ENCODE peak calls at places on chromosomes 6 and 20, in six cellular contexts. One of them, this sample, is unnamed.

GRCh38 chr6:26064619-26065257 is 22.5 kb upstream of the HFE start:
- DNase-seq in heart left ventricle: no peak
- DNase-seq in thoracic aorta: no peak
- DNase-seq in stomach: no peak
- DNase-seq in ovary: no peak
- DNase-seq in A549: peak
- DNase-seq in this sample: no peak

GRCh38 chr6:7639427-7639826 is 49.4 kb downstream of the SNRNP48 start:
- DNase-seq in heart left ventricle: no peak
- DNase-seq in thoracic aorta: no peak
- DNase-seq in stomach: no peak
- DNase-seq in ovary: no peak
- DNase-seq in A549: no peak
- DNase-seq in this sample: no peak

GRCh38 chr6:3001773-3002293 is 2.1 kb downstream of the NQO2 start:
- DNase-seq in heart left ventricle: no peak
- DNase-seq in thoracic aorta: no peak
- DNase-seq in stomach: no peak
- DNase-seq in ovary: no peak
- DNase-seq in A549: peak
- DNase-seq in this sample: no peak

GRCh38 chr20:8782804-8783203 is 286.1 kb upstream of the PLCB4 start:
- DNase-seq in heart left ventricle: no peak
- DNase-seq in thoracic aorta: no peak
- DNase-seq in stomach: no peak
- DNase-seq in ovary: no peak
- DNase-seq in A549: no peak
- DNase-seq in this sample: no peak

GRCh38 chr6:108541843-108542795 is 18.6 kb upstream of the FOXO3 start:
- DNase-seq in heart left ventricle: peak
- DNase-seq in thoracic aorta: no peak
- DNase-seq in stomach: peak
- DNase-seq in ovary: peak
- DNase-seq in A549: peak
- DNase-seq in this sample: peak

GRCh38 chr20:46954490-46955038 is 59.9 kb downstream of the EYA2 start:
- DNase-seq in heart left ventricle: no peak
- DNase-seq in thoracic aorta: no peak
- DNase-seq in stomach: no peak
- DNase-seq in ovary: no peak
- DNase-seq in A549: peak
- DNase-seq in this sample: no peak

GRCh38 chr20:37944456-37944981 is 41.6 kb downstream of the VSTM2L start:
- DNase-seq in heart left ventricle: no peak
- DNase-seq in thoracic aorta: no peak
- DNase-seq in stomach: peak
- DNase-seq in ovary: no peak
- DNase-seq in A549: no peak
- DNase-seq in this sample: no peak

GRCh38 chr6:52503853-52504777 is 72.7 kb downstream of the TRAM2 start:
- DNase-seq in heart left ventricle: peak
- DNase-seq in thoracic aorta: peak
- DNase-seq in stomach: peak
- DNase-seq in ovary: peak
- DNase-seq in A549: peak
- DNase-seq in this sample: peak

GRCh38 chr6:116012966-116013365 is 47.7 kb downstream of the FRK start:
- DNase-seq in heart left ventricle: no peak
- DNase-seq in thoracic aorta: no peak
- DNase-seq in stomach: no peak
- DNase-seq in ovary: no peak
- DNase-seq in A549: no peak
- DNase-seq in this sample: no peak

GRCh38 chr6:44237813-44238433 is 9.0 kb upstream of the HSP90AB1 start:
- DNase-seq in heart left ventricle: peak
- DNase-seq in thoracic aorta: peak
- DNase-seq in stomach: peak
- DNase-seq in ovary: peak
- DNase-seq in A549: peak
- DNase-seq in this sample: peak

GRCh38 chr6:7235712-7236311 is 77.2 kb downstream of the SSR1 start:
- DNase-seq in heart left ventricle: no peak
- DNase-seq in thoracic aorta: no peak
- DNase-seq in stomach: peak
- DNase-seq in ovary: no peak
- DNase-seq in A549: no peak
- DNase-seq in this sample: no peak

GRCh38 chr20:9145142-9145541 is 76.3 kb downstream of the PLCB4 start:
- DNase-seq in heart left ventricle: no peak
- DNase-seq in thoracic aorta: no peak
- DNase-seq in stomach: no peak
- DNase-seq in ovary: no peak
- DNase-seq in A549: no peak
- DNase-seq in this sample: no peak

GRCh38 chr6:11868392-11868791 is 89.8 kb upstream of the ADTRP start:
- DNase-seq in heart left ventricle: no peak
- DNase-seq in thoracic aorta: no peak
- DNase-seq in stomach: no peak
- DNase-seq in ovary: no peak
- DNase-seq in A549: no peak
- DNase-seq in this sample: no peak

GRCh38 chr20:45080867-45081616 is 19.9 kb downstream of the KCNS1 start:
- DNase-seq in heart left ventricle: no peak
- DNase-seq in thoracic aorta: no peak
- DNase-seq in stomach: no peak
- DNase-seq in ovary: no peak
- DNase-seq in A549: peak
- DNase-seq in this sample: no peak

GRCh38 chr20:40009542-40009941 is 679.5 kb downstream of the MAFB start:
- DNase-seq in heart left ventricle: no peak
- DNase-seq in thoracic aorta: no peak
- DNase-seq in stomach: no peak
- DNase-seq in ovary: no peak
- DNase-seq in A549: no peak
- DNase-seq in this sample: no peak

GRCh38 chr20:12966468-12967085 is 42.2 kb upstream of the SPTLC3 start:
- DNase-seq in heart left ventricle: no peak
- DNase-seq in thoracic aorta: no peak
- DNase-seq in stomach: no peak
- DNase-seq in ovary: no peak
- DNase-seq in A549: peak
- DNase-seq in this sample: no peak

GRCh38 chr6:4059115-4059777 is 19.7 kb downstream of the FAM217A start:
- DNase-seq in heart left ventricle: no peak
- DNase-seq in thoracic aorta: no peak
- DNase-seq in stomach: no peak
- DNase-seq in ovary: no peak
- DNase-seq in A549: peak
- DNase-seq in this sample: no peak

GRCh38 chr6:154590770-154591169 is 80.3 kb upstream of the CNKSR3 start:
- DNase-seq in heart left ventricle: no peak
- DNase-seq in thoracic aorta: no peak
- DNase-seq in stomach: peak
- DNase-seq in ovary: no peak
- DNase-seq in A549: no peak
- DNase-seq in this sample: peak

GRCh38 chr6:129641344-129641743 is 68.6 kb downstream of the ARHGAP18 start:
- DNase-seq in heart left ventricle: no peak
- DNase-seq in thoracic aorta: no peak
- DNase-seq in stomach: no peak
- DNase-seq in ovary: no peak
- DNase-seq in A549: no peak
- DNase-seq in this sample: no peak

GRCh38 chr20:31869942-31870702 is at the start of the genes DUSP15 and TTLL9:
- DNase-seq in heart left ventricle: peak
- DNase-seq in thoracic aorta: no peak
- DNase-seq in stomach: peak
- DNase-seq in ovary: peak
- DNase-seq in A549: no peak
- DNase-seq in this sample: peak

GRCh38 chr6:33812669-33813068 is 8.9 kb upstream of the MLN start:
- DNase-seq in heart left ventricle: peak
- DNase-seq in thoracic aorta: no peak
- DNase-seq in stomach: peak
- DNase-seq in ovary: no peak
- DNase-seq in A549: peak
- DNase-seq in this sample: no peak

GRCh38 chr20:51382986-51383821 is 159.3 kb downstream of the NFATC2 start:
- DNase-seq in heart left ventricle: no peak
- DNase-seq in thoracic aorta: no peak
- DNase-seq in stomach: peak
- DNase-seq in ovary: no peak
- DNase-seq in A549: no peak
- DNase-seq in this sample: no peak

GRCh38 chr20:36792422-36792821 is 18.9 kb upstream of the DSN1 start:
- DNase-seq in heart left ventricle: peak
- DNase-seq in thoracic aorta: no peak
- DNase-seq in stomach: peak
- DNase-seq in ovary: no peak
- DNase-seq in A549: peak
- DNase-seq in this sample: no peak

GRCh38 chr6:81105998-81106397 is 646.5 kb downstream of the TENT5A start:
- DNase-seq in heart left ventricle: no peak
- DNase-seq in thoracic aorta: no peak
- DNase-seq in stomach: no peak
- DNase-seq in ovary: no peak
- DNase-seq in A549: no peak
- DNase-seq in this sample: no peak

GRCh38 chr6:118889163-118889562 is 4.8 kb upstream of the ASF1A start:
- DNase-seq in heart left ventricle: no peak
- DNase-seq in thoracic aorta: no peak
- DNase-seq in stomach: no peak
- DNase-seq in ovary: no peak
- DNase-seq in A549: no peak
- DNase-seq in this sample: no peak

GRCh38 chr6:150403458-150404245 is 34.8 kb downstream of the IYD start:
- DNase-seq in heart left ventricle: peak
- DNase-seq in thoracic aorta: peak
- DNase-seq in stomach: no peak
- DNase-seq in ovary: no peak
- DNase-seq in A549: peak
- DNase-seq in this sample: no peak

GRCh38 chr6:124203812-124204167 is 400.1 kb downstream of the NKAIN2 start:
- DNase-seq in heart left ventricle: no peak
- DNase-seq in thoracic aorta: no peak
- DNase-seq in stomach: no peak
- DNase-seq in ovary: no peak
- DNase-seq in A549: no peak
- DNase-seq in this sample: no peak

GRCh38 chr20:25369529-25369928 is 21.1 kb downstream of the ABHD12 start:
- DNase-seq in heart left ventricle: no peak
- DNase-seq in thoracic aorta: no peak
- DNase-seq in stomach: no peak
- DNase-seq in ovary: no peak
- DNase-seq in A549: no peak
- DNase-seq in this sample: no peak

GRCh38 chr6:125989631-125990030 is 3.3 kb downstream of the TRMT11 start:
- DNase-seq in heart left ventricle: no peak
- DNase-seq in thoracic aorta: no peak
- DNase-seq in stomach: no peak
- DNase-seq in ovary: no peak
- DNase-seq in A549: no peak
- DNase-seq in this sample: no peak

GRCh38 chr20:1326031-1326930 is 2.7 kb downstream of the SDCBP2 start:
- DNase-seq in heart left ventricle: peak
- DNase-seq in thoracic aorta: no peak
- DNase-seq in stomach: no peak
- DNase-seq in ovary: peak
- DNase-seq in A549: no peak
- DNase-seq in this sample: no peak

GRCh38 chr6:79269877-79270276 is 35.4 kb upstream of the HMGN3 start:
- DNase-seq in heart left ventricle: no peak
- DNase-seq in thoracic aorta: no peak
- DNase-seq in stomach: no peak
- DNase-seq in ovary: peak
- DNase-seq in A549: peak
- DNase-seq in this sample: no peak

GRCh38 chr20:21796059-21796458 is 90.6 kb downstream of the PAX1 start:
- DNase-seq in heart left ventricle: no peak
- DNase-seq in thoracic aorta: no peak
- DNase-seq in stomach: no peak
- DNase-seq in ovary: no peak
- DNase-seq in A549: peak
- DNase-seq in this sample: no peak
- TF ChIP-seq CTCF in heart left ventricle: no peak
- TF ChIP-seq CTCF in thoracic aorta: no peak
- TF ChIP-seq CTCF in stomach: no peak
- TF ChIP-seq CTCF in ovary: no peak
- TF ChIP-seq CTCF in A549: no peak
- TF ChIP-seq CTCF in this sample: no peak

GRCh38 chr6:36886948-36887347 is 1.2 kb downstream of the C6orf89 start:
- DNase-seq in heart left ventricle: no peak
- DNase-seq in thoracic aorta: no peak
- DNase-seq in stomach: no peak
- DNase-seq in ovary: no peak
- DNase-seq in A549: no peak
- DNase-seq in this sample: no peak
- H3K4me3 ChIP-seq in heart left ventricle: peak
- H3K4me3 ChIP-seq in thoracic aorta: peak
- H3K4me3 ChIP-seq in stomach: peak
- H3K4me3 ChIP-seq in ovary: no peak
- H3K4me3 ChIP-seq in A549: peak
- H3K4me3 ChIP-seq in this sample: no peak

DNA sequence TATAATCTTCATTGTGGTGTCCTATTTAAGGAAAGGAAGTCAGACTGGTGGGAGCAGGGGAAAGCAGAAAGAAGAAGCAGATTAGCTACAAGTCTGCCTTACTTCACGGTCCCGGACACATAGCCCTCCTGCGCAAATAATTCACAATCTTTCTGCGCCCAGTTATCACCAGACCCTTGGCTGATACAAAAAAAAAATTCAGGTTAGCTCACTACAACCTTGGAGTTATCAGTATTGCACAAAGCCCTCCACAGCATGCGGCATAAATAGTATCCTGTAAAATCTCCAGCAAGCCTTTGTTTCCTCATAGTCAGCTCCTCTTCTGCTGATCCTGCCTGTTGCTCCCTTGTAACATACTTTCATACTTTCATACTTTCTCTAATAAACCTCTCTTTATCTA is 148.6 kb upstream of the FUT9 start:
- DNase-seq in heart left ventricle: no peak
- DNase-seq in thoracic aorta: no peak
- DNase-seq in stomach: no peak
- DNase-seq in ovary: no peak
- DNase-seq in A549: no peak
- DNase-seq in this sample: no peak
- TF ChIP-seq CTCF in heart left ventricle: no peak
- TF ChIP-seq CTCF in thoracic aorta: no peak
- TF ChIP-seq CTCF in stomach: no peak
- TF ChIP-seq CTCF in ovary: no peak
- TF ChIP-seq CTCF in A549: no peak
- TF ChIP-seq CTCF in this sample: no peak

DNA sequence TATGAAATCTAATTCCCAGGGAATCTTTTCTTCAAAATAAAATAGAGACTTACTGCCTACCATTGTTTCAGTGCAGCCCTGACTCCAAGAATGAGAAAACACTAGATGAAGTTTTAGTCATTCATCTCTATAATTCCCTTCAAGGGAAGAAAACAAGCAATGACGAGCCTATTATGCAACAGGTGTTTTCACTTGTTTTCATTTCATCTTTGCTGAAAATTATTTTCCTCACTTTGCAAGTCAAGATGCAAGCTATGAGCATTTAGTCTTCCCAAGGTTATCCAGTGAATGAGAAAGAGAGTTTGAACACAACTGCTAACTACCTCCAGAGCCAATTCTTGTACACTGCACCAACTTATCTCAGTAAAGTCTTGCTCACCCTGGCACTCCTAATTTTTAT is 37.0 kb downstream of the MOXD1 start:
- DNase-seq in heart left ventricle: no peak
- DNase-seq in thoracic aorta: no peak
- DNase-seq in stomach: no peak
- DNase-seq in ovary: no peak
- DNase-seq in A549: no peak
- DNase-seq in this sample: no peak
- H3K4me3 ChIP-seq in heart left ventricle: no peak
- H3K4me3 ChIP-seq in thoracic aorta: no peak
- H3K4me3 ChIP-seq in stomach: no peak
- H3K4me3 ChIP-seq in ovary: no peak
- H3K4me3 ChIP-seq in A549: no peak
- H3K4me3 ChIP-seq in this sample: no peak

This sample was measured in lung.